ENCODE peak calls at places on chromosomes 2 and 18, in eight cellular contexts. K, M, F, Z, G, S, B and J are unnamed samples.

GRCh38 chr2:220241423-220241822 is 614.0 kb downstream of the SLC4A3 start:
- DNase-seq in K (no peak), M (no peak), F (no peak), Z (no peak), G (no peak), S (peak), B (no peak), J (no peak)

GRCh38 chr2:143161982-143162837 is 33.0 kb downstream of the ARHGAP15 start:
- DNase-seq in K (peak), M (no peak), F (peak), Z (peak), G (peak), S (peak), B (peak), J (peak)

GRCh38 chr2:46663614-46664013 is 184.2 kb downstream of the TMEM247 start:
- DNase-seq in K (no peak), M (no peak), F (no peak), Z (no peak), G (no peak), S (no peak), B (peak), J (no peak)

GRCh38 chr2:191979221-191979730 is 132.4 kb upstream of the CAVIN2 start:
- DNase-seq in K (no peak), M (no peak), F (no peak), Z (no peak), G (no peak), S (no peak), B (no peak), J (no peak)

GRCh38 chr2:37671816-37672103 is 318 bp upstream of the CDC42EP3 start:
- DNase-seq in K (no peak), M (no peak), F (peak), Z (no peak), G (no peak), S (no peak), B (no peak), J (no peak)

GRCh38 chr2:15633971-15634346 is 42.3 kb downstream of the DDX1 start:
- DNase-seq in K (no peak), M (no peak), F (no peak), Z (no peak), G (no peak), S (no peak), B (no peak), J (no peak)

GRCh38 chr18:49059028-49059670 is 108.4 kb upstream of the SMAD7 start:
- DNase-seq in K (no peak), M (no peak), F (no peak), Z (no peak), G (peak), S (peak), B (no peak), J (peak)

GRCh38 chr2:168438553-168438952 is 17.5 kb upstream of the CERS6 start:
- DNase-seq in K (no peak), M (no peak), F (no peak), Z (no peak), G (no peak), S (no peak), B (no peak), J (no peak)

GRCh38 chr18:24544141-24544498 is 83.7 kb downstream of the HRH4 start:
- DNase-seq in K (no peak), M (no peak), F (peak), Z (peak), G (peak), S (peak), B (peak), J (peak)

GRCh38 chr2:181892795-181893435 is 1.4 kb downstream of the ITPRID2 start:
- DNase-seq in K (no peak), M (peak), F (no peak), Z (peak), G (peak), S (peak), B (peak), J (no peak)

GRCh38 chr18:5444269-5444668 is 99.5 kb downstream of the EPB41L3 start:
- DNase-seq in K (no peak), M (peak), F (no peak), Z (no peak), G (no peak), S (no peak), B (peak), J (no peak)

GRCh38 chr18:22828171-22828570 is 105.0 kb upstream of the RBBP8 start:
- DNase-seq in K (no peak), M (peak), F (no peak), Z (peak), G (peak), S (no peak), B (peak), J (no peak)